ENCODE peak calls at places on chromosomes 1 and 21, in six cellular contexts. One of them, this sample, is unnamed.

GRCh38 chr21:46171996-46172862 is 12.0 kb downstream of the SPATC1L start:
- DNase-seq in tibial nerve: no peak
- DNase-seq in adrenal gland: no peak
- DNase-seq in gastrocnemius medialis: no peak
- DNase-seq in thyroid gland: no peak
- DNase-seq in A549: no peak
- DNase-seq in this sample: peak; percentile 34

GRCh38 chr1:39692152-39693064 is 1.2 kb upstream of the HPCAL4 start:
- DNase-seq in tibial nerve: no peak
- DNase-seq in thyroid gland: peak; percentile 73
- DNase-seq in A549: no peak
- DNase-seq in gastrocnemius medialis: peak; percentile 53
- DNase-seq in adrenal gland: no peak
- DNase-seq in this sample: peak; percentile 72

GRCh38 chr1:205579711-205580110 is 52.1 kb downstream of the ELK4 start:
- DNase-seq in tibial nerve: no peak
- DNase-seq in thyroid gland: no peak
- DNase-seq in gastrocnemius medialis: no peak
- DNase-seq in A549: no peak
- DNase-seq in adrenal gland: no peak
- DNase-seq in this sample: no peak

GRCh38 chr1:20785907-20786309 is 1.2 kb downstream of the HP1BP3 start:
- DNase-seq in thyroid gland: no peak
- DNase-seq in adrenal gland: no peak
- DNase-seq in tibial nerve: no peak
- DNase-seq in gastrocnemius medialis: no peak
- DNase-seq in A549: no peak
- DNase-seq in this sample: peak; percentile 52

GRCh38 chr1:41843378-41843777 is 75.3 kb downstream of the HIVEP3 start:
- DNase-seq in gastrocnemius medialis: no peak
- DNase-seq in A549: no peak
- DNase-seq in adrenal gland: no peak
- DNase-seq in thyroid gland: no peak
- DNase-seq in tibial nerve: no peak
- DNase-seq in this sample: no peak

GRCh38 chr1:145872421-145872891 is 13.2 kb downstream of the ANKRD35 start:
- DNase-seq in thyroid gland: no peak
- DNase-seq in adrenal gland: peak; percentile 14
- DNase-seq in tibial nerve: peak; percentile 35
- DNase-seq in gastrocnemius medialis: peak; percentile 88
- DNase-seq in A549: no peak
- DNase-seq in this sample: peak; percentile 58

GRCh38 chr1:26862781-26863676 is at the start of gene SFN:
- DNase-seq in gastrocnemius medialis: no peak
- DNase-seq in adrenal gland: no peak
- DNase-seq in tibial nerve: no peak
- DNase-seq in A549: peak; percentile 95
- DNase-seq in thyroid gland: peak; percentile 22
- DNase-seq in this sample: no peak

GRCh38 chr21:45074048-45074817 is at the start of gene ADARB1:
- DNase-seq in tibial nerve: no peak
- DNase-seq in A549: peak; percentile 51
- DNase-seq in gastrocnemius medialis: peak; percentile 51
- DNase-seq in thyroid gland: peak; percentile 48
- DNase-seq in adrenal gland: peak; percentile 45
- DNase-seq in this sample: peak; percentile 62

GRCh38 chr1:199809311-199809710 is 218.2 kb upstream of the NR5A2 start:
- DNase-seq in A549: no peak
- DNase-seq in gastrocnemius medialis: no peak
- DNase-seq in thyroid gland: no peak
- DNase-seq in adrenal gland: no peak
- DNase-seq in tibial nerve: no peak
- DNase-seq in this sample: no peak

GRCh38 chr1:3348196-3348865 is 106.1 kb upstream of the ARHGEF16 start:
- DNase-seq in tibial nerve: no peak
- DNase-seq in adrenal gland: no peak
- DNase-seq in thyroid gland: peak; percentile 39
- DNase-seq in gastrocnemius medialis: no peak
- DNase-seq in A549: no peak
- DNase-seq in this sample: peak; percentile 36

GRCh38 chr1:3568815-3569435 is 42.4 kb downstream of the MEGF6 start:
- DNase-seq in A549: no peak
- DNase-seq in adrenal gland: no peak
- DNase-seq in gastrocnemius medialis: no peak
- DNase-seq in thyroid gland: no peak
- DNase-seq in tibial nerve: no peak
- DNase-seq in this sample: no peak

GRCh38 chr1:201149400-201149799 is 4.9 kb downstream of the TMEM9 start:
- DNase-seq in gastrocnemius medialis: no peak
- DNase-seq in thyroid gland: no peak
- DNase-seq in tibial nerve: no peak
- DNase-seq in adrenal gland: no peak
- DNase-seq in A549: peak; percentile 64
- DNase-seq in this sample: no peak

GRCh38 chr1:1213153-1213918 is 617 bp downstream of the TNFRSF4 start:
- DNase-seq in adrenal gland: no peak
- DNase-seq in gastrocnemius medialis: no peak
- DNase-seq in thyroid gland: no peak
- DNase-seq in tibial nerve: no peak
- DNase-seq in A549: no peak
- DNase-seq in this sample: no peak
- TF ChIP-seq POLR2A in adrenal gland: no peak
- TF ChIP-seq POLR2A in gastrocnemius medialis: no peak
- TF ChIP-seq POLR2A in thyroid gland: no peak
- TF ChIP-seq POLR2A in tibial nerve: no peak
- TF ChIP-seq POLR2A in A549: no peak
- TF ChIP-seq POLR2A in this sample: no peak

DNA sequence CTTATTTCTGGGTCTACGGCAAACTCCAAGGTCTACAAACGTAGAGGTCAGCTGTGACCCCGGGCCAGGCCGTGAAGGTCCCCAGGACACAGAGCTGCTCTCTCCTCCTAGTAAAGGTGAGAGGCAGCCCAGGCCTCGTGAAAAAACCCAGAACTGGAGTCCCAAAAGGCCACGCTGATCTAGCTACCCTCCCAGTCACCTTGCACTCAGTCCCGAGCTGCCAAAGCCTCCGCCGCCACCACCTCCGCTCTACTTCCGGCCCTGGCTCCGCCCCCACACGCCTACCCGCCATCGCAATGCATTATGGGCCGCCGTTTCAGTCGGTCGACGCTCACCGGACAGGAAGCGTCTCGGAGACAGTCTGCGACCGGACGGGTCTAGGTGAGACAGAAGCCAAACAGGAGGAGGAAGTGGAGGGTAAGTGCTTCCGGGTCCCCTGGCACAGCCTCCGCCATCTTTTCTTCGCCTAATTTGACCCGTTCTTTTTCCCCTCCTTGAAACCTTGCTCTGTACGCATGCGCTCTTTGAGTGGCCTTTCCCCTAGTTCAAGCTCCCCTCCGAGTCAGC is at the start of the genes ATP5PF and GABPA:
- DNase-seq in gastrocnemius medialis: peak; percentile 98
- DNase-seq in A549: peak; percentile 97
- DNase-seq in adrenal gland: peak; percentile 98
- DNase-seq in thyroid gland: peak; percentile 97
- DNase-seq in tibial nerve: peak; percentile 93
- DNase-seq in this sample: peak; percentile 98
- TF ChIP-seq CTCF in gastrocnemius medialis: no peak
- TF ChIP-seq CTCF in A549: no peak
- TF ChIP-seq CTCF in adrenal gland: no peak
- TF ChIP-seq CTCF in thyroid gland: no peak
- TF ChIP-seq CTCF in tibial nerve: no peak
- TF ChIP-seq CTCF in this sample: no peak

GRCh38 chr1:96713649-96714048 is 7.9 kb upstream of the PTBP2 start:
- DNase-seq in A549: no peak
- DNase-seq in adrenal gland: no peak
- DNase-seq in gastrocnemius medialis: no peak
- DNase-seq in thyroid gland: no peak
- DNase-seq in tibial nerve: no peak
- DNase-seq in this sample: no peak

GRCh38 chr1:96707023-96707422 is 14.6 kb upstream of the PTBP2 start:
- DNase-seq in adrenal gland: no peak
- DNase-seq in thyroid gland: no peak
- DNase-seq in tibial nerve: no peak
- DNase-seq in A549: no peak
- DNase-seq in gastrocnemius medialis: no peak
- DNase-seq in this sample: no peak

GRCh38 chr1:96715482-96715881 is 6.1 kb upstream of the PTBP2 start:
- DNase-seq in thyroid gland: no peak
- DNase-seq in A549: no peak
- DNase-seq in gastrocnemius medialis: no peak
- DNase-seq in tibial nerve: no peak
- DNase-seq in adrenal gland: no peak
- DNase-seq in this sample: no peak

GRCh38 chr1:96710708-96711477 is 10.7 kb upstream of the PTBP2 start:
- DNase-seq in gastrocnemius medialis: no peak
- DNase-seq in tibial nerve: no peak
- DNase-seq in adrenal gland: no peak
- DNase-seq in thyroid gland: no peak
- DNase-seq in A549: no peak
- DNase-seq in this sample: no peak
- H3K4me3 ChIP-seq in gastrocnemius medialis: no peak overlapping the region
- H3K4me3 ChIP-seq in tibial nerve: no peak overlapping the region
- H3K4me3 ChIP-seq in adrenal gland: no peak overlapping the region
- H3K4me3 ChIP-seq in thyroid gland: no peak overlapping the region
- H3K4me3 ChIP-seq in A549: no peak overlapping the region
- H3K4me3 ChIP-seq in this sample: no peak overlapping the region

GRCh38 chr1:6447016-6447817 is 18.8 kb downstream of the TNFRSF25 start:
- DNase-seq in A549: no peak
- DNase-seq in adrenal gland: no peak
- DNase-seq in tibial nerve: no peak
- DNase-seq in gastrocnemius medialis: no peak
- DNase-seq in thyroid gland: no peak
- DNase-seq in this sample: no peak

GRCh38 chr1:6450005-6450450 is 15.9 kb downstream of the TNFRSF25 start:
- DNase-seq in gastrocnemius medialis: no peak
- DNase-seq in A549: no peak
- DNase-seq in thyroid gland: no peak
- DNase-seq in adrenal gland: no peak
- DNase-seq in tibial nerve: no peak
- DNase-seq in this sample: no peak

GRCh38 chr1:6447818-6448748 is 17.9 kb downstream of the TNFRSF25 start:
- DNase-seq in adrenal gland: no peak
- DNase-seq in tibial nerve: no peak
- DNase-seq in A549: no peak
- DNase-seq in thyroid gland: no peak
- DNase-seq in gastrocnemius medialis: no peak
- DNase-seq in this sample: no peak

GRCh38 chr1:6450943-6451373 is 15.0 kb downstream of the TNFRSF25 start:
- DNase-seq in gastrocnemius medialis: no peak
- DNase-seq in thyroid gland: no peak
- DNase-seq in A549: no peak
- DNase-seq in adrenal gland: no peak
- DNase-seq in tibial nerve: no peak
- DNase-seq in this sample: no peak

GRCh38 chr1:6448749-6449631 is 17.0 kb downstream of the TNFRSF25 start:
- DNase-seq in thyroid gland: peak; percentile 32
- DNase-seq in tibial nerve: no peak
- DNase-seq in A549: no peak
- DNase-seq in adrenal gland: peak; percentile 72
- DNase-seq in gastrocnemius medialis: no peak
- DNase-seq in this sample: no peak
- TF ChIP-seq POLR2A in thyroid gland: no peak
- TF ChIP-seq POLR2A in tibial nerve: no peak
- TF ChIP-seq POLR2A in A549: no peak
- TF ChIP-seq POLR2A in adrenal gland: no peak
- TF ChIP-seq POLR2A in gastrocnemius medialis: no peak
- TF ChIP-seq POLR2A in this sample: no peak

GRCh38 chr1:18448889-18449288 is 31.8 kb upstream of the KLHDC7A start:
- DNase-seq in A549: no peak
- DNase-seq in adrenal gland: no peak
- DNase-seq in thyroid gland: no peak
- DNase-seq in gastrocnemius medialis: no peak
- DNase-seq in tibial nerve: no peak
- DNase-seq in this sample: no peak
- TF ChIP-seq CTCF in A549: no peak
- TF ChIP-seq CTCF in adrenal gland: no peak
- TF ChIP-seq CTCF in thyroid gland: no peak
- TF ChIP-seq CTCF in gastrocnemius medialis: no peak
- TF ChIP-seq CTCF in tibial nerve: no peak
- TF ChIP-seq CTCF in this sample: no peak

DNA sequence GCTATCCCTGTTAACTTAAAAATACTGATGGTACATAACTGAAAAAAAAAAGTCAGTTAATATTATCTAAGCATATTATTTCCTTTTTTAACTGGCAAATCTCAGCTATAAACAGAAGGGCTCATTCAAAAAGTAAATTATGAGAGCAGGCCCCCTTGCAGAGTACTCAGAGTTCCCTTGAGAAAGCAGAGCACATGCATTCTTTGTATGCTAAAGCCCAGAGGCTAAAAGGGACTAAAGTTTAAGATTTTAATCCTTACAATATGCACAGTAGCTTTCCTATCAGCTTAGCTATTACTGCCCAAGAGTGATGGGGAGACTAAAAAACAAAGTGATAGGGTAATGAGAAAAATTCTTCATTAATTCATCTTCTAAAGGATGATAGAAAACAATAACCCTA is 18.5 kb downstream of the SLC16A1 start:
- DNase-seq in tibial nerve: no peak
- DNase-seq in thyroid gland: no peak
- DNase-seq in adrenal gland: no peak
- DNase-seq in A549: no peak
- DNase-seq in gastrocnemius medialis: no peak
- DNase-seq in this sample: no peak
- H3K4me3 ChIP-seq in tibial nerve: no peak overlapping the region
- H3K4me3 ChIP-seq in thyroid gland: no peak overlapping the region
- H3K4me3 ChIP-seq in adrenal gland: no peak overlapping the region
- H3K4me3 ChIP-seq in A549: no peak overlapping the region
- H3K4me3 ChIP-seq in gastrocnemius medialis: no peak overlapping the region
- H3K4me3 ChIP-seq in this sample: no peak overlapping the region

DNA sequence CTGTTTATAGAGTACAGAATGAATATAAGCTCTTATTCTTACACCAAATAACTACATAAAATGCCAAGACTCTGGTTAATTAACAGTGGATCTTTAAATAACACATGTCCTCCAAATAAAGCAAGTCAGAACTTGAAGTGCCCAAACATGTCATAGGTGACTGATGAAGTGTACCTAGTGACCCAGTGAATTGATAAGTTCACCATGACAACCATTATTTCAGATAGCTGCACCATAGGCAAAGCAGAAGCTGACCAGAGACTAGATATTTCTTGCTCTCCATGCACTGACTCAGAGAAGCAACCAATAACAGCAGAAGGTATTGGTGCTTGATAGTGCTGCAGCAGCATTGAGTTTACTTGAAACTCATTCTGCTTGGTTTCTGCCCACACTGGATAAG is 192.1 kb downstream of the DUSP10 start:
- DNase-seq in gastrocnemius medialis: no peak
- DNase-seq in adrenal gland: no peak
- DNase-seq in A549: no peak
- DNase-seq in thyroid gland: no peak
- DNase-seq in tibial nerve: no peak
- DNase-seq in this sample: no peak
- TF ChIP-seq POLR2A in gastrocnemius medialis: no peak
- TF ChIP-seq POLR2A in adrenal gland: no peak
- TF ChIP-seq POLR2A in A549: no peak
- TF ChIP-seq POLR2A in thyroid gland: no peak
- TF ChIP-seq POLR2A in tibial nerve: no peak
- TF ChIP-seq POLR2A in this sample: no peak

GRCh38 chr1:163162281-163162937 is 40.3 kb downstream of the RGS5 start:
- DNase-seq in adrenal gland: no peak
- DNase-seq in A549: no peak
- DNase-seq in thyroid gland: no peak
- DNase-seq in tibial nerve: no peak
- DNase-seq in gastrocnemius medialis: no peak
- DNase-seq in this sample: no peak
- TF ChIP-seq CTCF in adrenal gland: no peak
- TF ChIP-seq CTCF in A549: no peak
- TF ChIP-seq CTCF in thyroid gland: no peak
- TF ChIP-seq CTCF in tibial nerve: no peak
- TF ChIP-seq CTCF in gastrocnemius medialis: no peak
- TF ChIP-seq CTCF in this sample: no peak

GRCh38 chr21:37338671-37339526 is 27.7 kb upstream of the DYRK1A start:
- DNase-seq in A549: peak; percentile 93
- DNase-seq in tibial nerve: no peak
- DNase-seq in gastrocnemius medialis: peak; percentile 92
- DNase-seq in thyroid gland: no peak
- DNase-seq in adrenal gland: peak; percentile 91
- DNase-seq in this sample: no peak
- H3K4me3 ChIP-seq in A549: peak overlapping the region; percentile 17
- H3K4me3 ChIP-seq in tibial nerve: no peak overlapping the region
- H3K4me3 ChIP-seq in gastrocnemius medialis: peak overlapping the region; percentile 20
- H3K4me3 ChIP-seq in thyroid gland: no peak overlapping the region
- H3K4me3 ChIP-seq in adrenal gland: no peak overlapping the region
- H3K4me3 ChIP-seq in this sample: no peak overlapping the region